ENCODE peak calls at places on chromosomes 5 and 9, in seven cellular contexts. G, A, P, W, I, N and B are unnamed samples.

GRCh38 chr9:69937358-69937757 is 106.3 kb upstream of the MAMDC2 start:
- DNase-seq in N (no peak), I (no peak), P (peak), G (no peak), A (no peak), W (no peak), B (no peak)

GRCh38 chr5:132812949-132813598 is at the start of gene SOWAHA:
- DNase-seq in I (no peak), G (no peak), P (no peak), N (peak), W (no peak), A (no peak), B (no peak)

GRCh38 chr5:33479321-33479720 is 38.6 kb downstream of the TARS1 start:
- DNase-seq in N (no peak), P (no peak), I (no peak), W (no peak), G (no peak), A (no peak), B (no peak)

GRCh38 chr5:40082313-40082712 is 597.4 kb upstream of the PTGER4 start:
- DNase-seq in G (no peak), N (no peak), A (no peak), W (no peak), P (no peak), I (no peak), B (no peak)

GRCh38 chr9:110126986-110127864 is 80.7 kb downstream of the C9orf152 start:
- DNase-seq in G (peak), I (no peak), N (no peak), W (no peak), A (no peak), P (no peak), B (no peak)

GRCh38 chr5:139116256-139116655 is 81.9 kb downstream of the SIL1 start:
- DNase-seq in W (no peak), A (no peak), I (no peak), P (no peak), N (peak), G (no peak), B (no peak)

GRCh38 chr5:98909363-98909762 is 19.4 kb downstream of the CHD1 start:
- DNase-seq in N (no peak), P (no peak), W (no peak), A (no peak), G (no peak), I (no peak), B (no peak)

GRCh38 chr5:69265931-69266330 is 31.2 kb downstream of the CDK7 start:
- DNase-seq in A (no peak), N (peak), W (no peak), G (peak), I (no peak), P (peak), B (no peak)

GRCh38 chr9:100120286-100120685 is 21.2 kb downstream of the INVS start:
- DNase-seq in A (no peak), G (no peak), N (no peak), I (no peak), W (no peak), P (no peak), B (no peak)

GRCh38 chr9:93114169-93114983 is 18.4 kb downstream of the CARD19 start:
- DNase-seq in N (no peak), P (no peak), I (no peak), W (no peak), G (no peak), A (no peak), B (no peak)

GRCh38 chr9:133003071-133003461 is 24.6 kb downstream of the GFI1B start:
- DNase-seq in A (no peak), W (no peak), G (no peak), I (no peak), P (no peak), N (no peak), B (no peak)

GRCh38 chr9:128716581-128717254 is 7.2 kb downstream of the ZDHHC12 start:
- DNase-seq in P (no peak), I (no peak), G (no peak), W (no peak), A (no peak), N (no peak), B (no peak)

GRCh38 chr5:95955996-95956899 is 5.4 kb downstream of the ELL2 start:
- DNase-seq in W (no peak), N (no peak), I (no peak), P (no peak), G (no peak), A (no peak), B (no peak)

GRCh38 chr5:86679529-86679928 is 61.8 kb downstream of the COX7C start:
- DNase-seq in A (peak), P (peak), I (no peak), G (no peak), N (peak), W (peak), B (no peak)

GRCh38 chr5:169801324-169801777 is 164.3 kb downstream of the DOCK2 start:
- DNase-seq in W (no peak), G (no peak), N (no peak), A (no peak), P (peak), I (no peak), B (no peak)

GRCh38 chr5:12934722-12935121 is 1009.8 kb downstream of the DNAH5 start:
- DNase-seq in G (no peak), A (no peak), I (no peak), N (no peak), P (peak), W (no peak), B (no peak)

GRCh38 chr9:123710299-123710698 is 219.6 kb downstream of the DENND1A start:
- DNase-seq in W (peak), G (no peak), N (no peak), I (no peak), A (no peak), P (peak), B (no peak)

GRCh38 chr9:20291201-20291600 is 331.1 kb downstream of the MLLT3 start:
- DNase-seq in I (no peak), N (no peak), A (no peak), G (no peak), W (no peak), P (no peak), B (no peak)

GRCh38 chr5:139757727-139758509 is 37.7 kb upstream of the PSD2 start:
- DNase-seq in A (no peak), G (no peak), P (no peak), I (no peak), N (peak), W (no peak), B (no peak)

GRCh38 chr5:37717613-37718431 is 122.0 kb downstream of the GDNF start:
- DNase-seq in N (peak), I (no peak), A (no peak), P (peak), W (peak), G (peak), B (no peak)

GRCh38 chr5:483434-484184 is 40.6 kb downstream of the EXOC3 start:
- DNase-seq in W (no peak), N (no peak), I (no peak), G (no peak), A (no peak), P (no peak), B (no peak)

GRCh38 chr9:68552700-68553099 is 12.0 kb upstream of the TMEM252 start:
- DNase-seq in W (peak), I (no peak), N (no peak), A (no peak), G (no peak), P (peak), B (no peak)

GRCh38 chr5:133052317-133053175 is 733 bp downstream of the HSPA4 start:
- DNase-seq in I (no peak), N (peak), G (peak), A (peak), W (no peak), P (peak), B (peak)

GRCh38 chr5:76084496-76085285 is 1.5 kb downstream of the SV2C start:
- DNase-seq in N (peak), P (no peak), I (no peak), G (no peak), A (no peak), W (no peak), B (no peak)

GRCh38 chr9:79049371-79049770 is 522.4 kb upstream of the TLE4 start:
- DNase-seq in G (no peak), W (no peak), A (no peak), N (no peak), I (no peak), P (no peak), B (no peak)

GRCh38 chr9:1979815-1980367 is 35.3 kb upstream of the SMARCA2 start:
- DNase-seq in I (no peak), P (no peak), G (no peak), W (no peak), N (no peak), A (no peak), B (no peak)

GRCh38 chr5:164359931-164360290 is 854.5 kb downstream of the MAT2B start:
- DNase-seq in G (no peak), A (no peak), N (no peak), P (no peak), W (no peak), I (no peak), B (no peak)

GRCh38 chr9:129145841-129146292 is 32.2 kb downstream of the IER5L start:
- DNase-seq in G (no peak), I (no peak), N (no peak), W (peak), P (no peak), A (no peak), B (no peak)

GRCh38 chr5:122067330-122067885 is 10.7 kb downstream of the LOX start:
- DNase-seq in A (no peak), I (no peak), G (no peak), P (peak), W (no peak), N (no peak), B (no peak)

GRCh38 chr9:14846871-14847311 is 63.3 kb downstream of the FREM1 start:
- DNase-seq in P (peak), A (no peak), W (no peak), N (peak), I (no peak), G (peak), B (no peak)

GRCh38 chr9:109793196-109793595 is 13.2 kb downstream of the PALM2AKAP2 start:
- DNase-seq in G (no peak), W (peak), I (no peak), N (no peak), A (no peak), P (peak), B (no peak)

GRCh38 chr5:168136340-168136739 is 155.1 kb upstream of the WWC1 start:
- DNase-seq in P (no peak), N (no peak), W (no peak), A (no peak), I (no peak), G (no peak), B (no peak)

GRCh38 chr5:51829226-51829625 is 446.0 kb downstream of the ISL1 start:
- DNase-seq in W (no peak), N (no peak), I (no peak), G (no peak), P (peak), A (no peak), B (no peak)

GRCh38 chr9:84266087-84266561 is 74.4 kb downstream of the SLC28A3 start:
- DNase-seq in I (no peak), P (no peak), A (no peak), G (peak), N (no peak), W (no peak), B (no peak)

GRCh38 chr5:116572375-116573278 is 2.0 kb downstream of the SEMA6A start:
- DNase-seq in I (no peak), P (no peak), G (peak), N (peak), W (no peak), A (no peak), B (no peak)

GRCh38 chr9:20396509-20396908 is 225.8 kb downstream of the MLLT3 start:
- DNase-seq in A (no peak), W (no peak), G (no peak), I (no peak), P (no peak), N (no peak), B (no peak)